ENCODE peak calls at places on chromosomes 7 and 10, in eight cellular contexts. S is tibial nerve, X is transverse colon, T is suprapubic skin, V is K562, D is GM12878, W is stomach, L is upper lobe of left lung. U is an unnamed sample. For H3K27me3, the result is how much of the 10 kb centered on the place peaks cover.

GRCh38 chr7:112211348-112211907 is 4.9 kb downstream of the ZNF277 start:
- DNase-seq in L (peak), D (no peak), S (no peak), W (no peak), T (no peak), X (no peak), V (no peak), U (no peak)

GRCh38 chr7:41374150-41374848 is 328.6 kb downstream of the INHBA start:
- DNase-seq in V (no peak), D (no peak), L (no peak), X (no peak), W (no peak), T (no peak), S (no peak), U (no peak)

GRCh38 chr10:78475501-78475900 is 441.8 kb downstream of the RPS24 start:
- DNase-seq in W (no peak), S (no peak), X (no peak), T (no peak), L (no peak), D (no peak), V (no peak), U (no peak)

GRCh38 chr7:117385340-117386124 is 41.8 kb downstream of the ASZ1 start:
- DNase-seq in L (no peak), W (no peak), S (no peak), X (no peak), V (no peak), T (no peak), D (no peak), U (no peak)

GRCh38 chr10:115963848-115964247 is 309.2 kb downstream of the GFRA1 start:
- DNase-seq in T (no peak), D (no peak), V (no peak), L (no peak), W (no peak), X (no peak), S (no peak), U (no peak)

GRCh38 chr7:20276705-20277472 is 53.8 kb upstream of the ITGB8 start:
- DNase-seq in W (no peak), T (no peak), S (no peak), X (no peak), L (no peak), D (no peak), V (no peak), U (no peak)

GRCh38 chr10:3775671-3776551 is 9.1 kb downstream of the KLF6 start:
- DNase-seq in S (no peak), T (no peak), L (peak), X (peak), W (no peak), V (no peak), D (no peak), U (no peak)

GRCh38 chr10:30786131-30786530 is 156.6 kb upstream of the LYZL2 start:
- DNase-seq in S (no peak), L (no peak), W (no peak), D (no peak), T (no peak), V (no peak), X (no peak), U (no peak)

DNA sequence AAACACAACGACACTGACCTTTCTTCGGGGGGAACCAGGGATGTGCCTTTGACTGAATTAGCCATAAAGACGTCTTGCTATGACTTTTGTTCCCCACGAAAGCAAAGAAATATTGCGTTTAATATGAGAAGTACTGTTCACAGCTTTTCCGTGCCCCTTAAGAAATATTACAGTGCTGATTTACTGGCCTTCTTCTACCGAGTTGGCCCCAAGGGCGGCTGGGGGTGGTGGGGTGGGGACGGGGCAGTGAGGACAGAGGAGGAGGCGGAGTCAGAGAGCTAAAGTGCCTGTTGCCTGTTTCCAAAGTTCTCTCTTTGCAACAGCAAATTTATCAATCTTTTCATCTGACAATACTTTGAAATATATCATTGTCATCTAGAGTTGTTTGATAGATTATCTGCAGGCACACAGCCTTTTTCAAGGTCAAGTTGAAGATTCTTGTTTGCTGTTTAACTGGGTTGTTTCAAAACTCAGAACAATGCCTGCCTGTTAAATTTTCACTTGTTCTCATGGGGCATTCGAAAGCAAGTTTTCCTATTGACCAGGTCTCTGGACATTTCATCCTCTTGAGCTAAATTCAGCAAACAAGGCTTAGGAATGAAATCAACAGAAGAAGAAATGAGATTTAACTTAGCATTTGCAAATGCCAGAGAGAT is 9.0 kb downstream of the PTF1A start:
- DNase-seq in D (no peak), S (no peak), X (no peak), W (no peak), V (no peak), L (no peak), T (no peak), U (no peak)
- H3K27me3 ChIP-seq in D (under half), S (under half), X (half or more), W (under half), V (under half), L (under half), T (half or more), U (under half)

GRCh38 chr7:37105762-37106161 is 342.9 kb downstream of the ELMO1 start:
- DNase-seq in S (no peak), W (no peak), T (no peak), V (no peak), L (no peak), X (no peak), D (no peak), U (no peak)

GRCh38 chr7:37102518-37103137 is 346.0 kb downstream of the ELMO1 start:
- DNase-seq in T (no peak), D (no peak), V (no peak), X (no peak), L (no peak), W (no peak), S (no peak), U (no peak)

GRCh38 chr7:37108615-37109014 is 340.0 kb downstream of the ELMO1 start:
- DNase-seq in V (no peak), X (no peak), T (no peak), S (no peak), W (no peak), D (no peak), L (no peak), U (no peak)

GRCh38 chr7:37107047-37107446 is 341.6 kb downstream of the ELMO1 start:
- DNase-seq in L (no peak), V (no peak), W (no peak), T (no peak), X (no peak), D (no peak), S (no peak), U (no peak)

GRCh38 chr7:37105119-37105518 is 343.5 kb downstream of the ELMO1 start:
- DNase-seq in D (no peak), T (no peak), W (no peak), X (no peak), L (no peak), V (no peak), S (no peak), U (no peak)
- TF ChIP-seq EP300 in D (no peak), T (no peak), W (no peak), X (no peak), L (no peak), V (no peak), S (no peak), U (no peak)

GRCh38 chr10:131934769-131935168 is 34.0 kb downstream of the PPP2R2D start:
- DNase-seq in T (no peak), W (peak), S (no peak), D (no peak), X (no peak), L (no peak), V (no peak), U (no peak)

GRCh38 chr10:131935260-131935659 is 34.5 kb downstream of the PPP2R2D start:
- DNase-seq in S (no peak), X (no peak), L (no peak), V (no peak), D (no peak), T (no peak), W (no peak), U (no peak)

GRCh38 chr10:131937832-131938231 is 37.0 kb downstream of the PPP2R2D start:
- DNase-seq in V (no peak), X (no peak), D (no peak), S (no peak), T (no peak), L (no peak), W (no peak), U (no peak)

GRCh38 chr10:131938681-131939080 is 37.9 kb downstream of the PPP2R2D start:
- DNase-seq in X (no peak), L (no peak), S (no peak), W (no peak), T (no peak), D (no peak), V (no peak), U (no peak)

GRCh38 chr10:131936756-131937155 is 35.9 kb downstream of the PPP2R2D start:
- DNase-seq in W (no peak), L (no peak), S (no peak), T (no peak), V (no peak), X (no peak), D (no peak), U (no peak)
- TF ChIP-seq POLR2A in W (no peak), L (no peak), S (no peak), T (no peak), V (no peak), X (no peak), D (no peak), U (no peak)

GRCh38 chr7:128788446-128789412 is 3.0 kb upstream of the CCDC136 start:
- DNase-seq in V (no peak), S (no peak), W (no peak), T (peak), X (no peak), L (no peak), D (no peak), U (no peak)
- H3K27me3 ChIP-seq in V (under half), S (under half), W (under half), T (under half), X (under half), L (under half), D (under half), U (under half)

U was measured in ovary.